ENCODE peak calls at places on chromosomes 11 and 22, in ten cellular contexts. K is fibroblast of lung; R is fibroblast of pulmonary artery; S is IMR-90; E is dorsolateral prefrontal cortex; F is lower leg skin; D is CD8-positive, alpha-beta T cell; M is progenitor cell of endocrine pancreas; V is colonic mucosa; P is DND-41. B is an unnamed sample.

GRCh38 chr11:35163707-35164496 is 24.9 kb downstream of the CD44 start:
- DNase-seq in K (no peak), R (no peak), S (peak; percentile 31), E (no peak), F (no peak), D (peak; percentile 66), M (no peak), V (no peak), P (peak; percentile 49), B (no peak)

GRCh38 chr22:32341122-32341740 is 16.4 kb upstream of the RFPL3 start:
- DNase-seq in K (no peak), R (no peak), S (no peak), E (no peak), F (peak; percentile 60), D (no peak), M (no peak), V (no peak), P (no peak), B (no peak)

GRCh38 chr11:75421902-75422247 is 11.1 kb downstream of the KLHL35 start:
- DNase-seq in K (no peak), R (no peak), S (no peak), E (no peak), F (no peak), D (no peak), M (no peak), V (no peak), P (no peak), B (no peak)

GRCh38 chr11:80899381-80899780 is 1458.6 kb upstream of the TENM4 start:
- DNase-seq in K (peak; percentile 87), R (peak; percentile 78), S (no peak), E (no peak), F (no peak), D (no peak), M (no peak), V (no peak), P (no peak), B (no peak)

GRCh38 chr22:30422481-30423295 is 2.9 kb upstream of the MTFP1 start:
- DNase-seq in K (peak; percentile 92), R (peak; percentile 91), S (peak; percentile 95), E (peak; percentile 63), F (peak; percentile 94), D (peak; percentile 52), M (no peak), V (peak; percentile 81), P (peak; percentile 33), B (no peak)

GRCh38 chr22:49263101-49263500 is 564.6 kb downstream of the BRD1 start:
- DNase-seq in K (no peak), R (no peak), S (no peak), E (peak; percentile 6), F (peak; percentile 40), D (no peak), M (no peak), V (no peak), P (no peak), B (no peak)

GRCh38 chr11:11810764-11811726 is 30.7 kb upstream of the USP47 start:
- DNase-seq in K (no peak), R (no peak), S (no peak), E (no peak), F (no peak), D (no peak), M (no peak), V (no peak), P (peak; percentile 18), B (no peak)

GRCh38 chr11:132538642-132539041 is 993.7 kb downstream of the OPCML start:
- DNase-seq in K (no peak), R (no peak), S (no peak), E (no peak), F (no peak), D (no peak), M (no peak), V (no peak), P (no peak), B (no peak)

GRCh38 chr11:61577383-61578118 is 3.3 kb downstream of the SYT7 start:
- DNase-seq in K (no peak), R (no peak), S (no peak), E (no peak), F (no peak), D (no peak), M (peak; percentile 26), V (no peak), P (no peak), B (peak; percentile 62)

GRCh38 chr11:69999721-70000120 is 78.4 kb upstream of the ANO1 start:
- DNase-seq in K (no peak), R (no peak), S (no peak), E (no peak), F (no peak), D (no peak), M (no peak), V (no peak), P (no peak), B (no peak)

GRCh38 chr11:69694781-69695180 is 9.0 kb downstream of the FGF19 start:
- DNase-seq in K (no peak), R (no peak), S (no peak), E (peak; percentile 41), F (no peak), D (no peak), M (no peak), V (no peak), P (no peak), B (no peak)

GRCh38 chr22:22843848-22844247 is 43.8 kb upstream of the IGLL5 start:
- DNase-seq in K (no peak), R (no peak), S (no peak), E (no peak), F (no peak), D (no peak), M (no peak), V (no peak), P (no peak), B (no peak)

GRCh38 chr11:103968685-103969084 is 67.8 kb upstream of the DDI1 start:
- DNase-seq in K (no peak), R (no peak), S (no peak), E (no peak), F (no peak), D (no peak), M (no peak), V (no peak), P (no peak), B (no peak)

GRCh38 chr11:133582731-133583130 is 50.4 kb upstream of the OPCML start:
- DNase-seq in K (no peak), R (no peak), S (no peak), E (no peak), F (no peak), D (no peak), M (no peak), V (no peak), P (no peak), B (no peak)

GRCh38 chr11:126431401-126432064 is 76.0 kb downstream of the ST3GAL4 start:
- DNase-seq in K (peak; percentile 76), R (peak; percentile 75), S (peak; percentile 72), E (no peak), F (peak; percentile 93), D (no peak), M (no peak), V (peak; percentile 84), P (no peak), B (no peak)

GRCh38 chr22:23117890-23118646 is 23.7 kb downstream of the RSPH14 start:
- DNase-seq in K (no peak), R (no peak), S (no peak), E (no peak), F (no peak), D (no peak), M (no peak), V (no peak), P (no peak), B (no peak)

GRCh38 chr11:129699711-129700304 is 115.8 kb upstream of the TMEM45B start:
- DNase-seq in K (no peak), R (no peak), S (no peak), E (no peak), F (no peak), D (no peak), M (no peak), V (no peak), P (no peak), B (no peak)
- TF ChIP-seq CTCF in K (peak; percentile 1), R (no peak), S (no peak), E (no peak), F (no peak), D (no peak), M (no peak), V (no peak), P (no peak), B (no peak)

DNA sequence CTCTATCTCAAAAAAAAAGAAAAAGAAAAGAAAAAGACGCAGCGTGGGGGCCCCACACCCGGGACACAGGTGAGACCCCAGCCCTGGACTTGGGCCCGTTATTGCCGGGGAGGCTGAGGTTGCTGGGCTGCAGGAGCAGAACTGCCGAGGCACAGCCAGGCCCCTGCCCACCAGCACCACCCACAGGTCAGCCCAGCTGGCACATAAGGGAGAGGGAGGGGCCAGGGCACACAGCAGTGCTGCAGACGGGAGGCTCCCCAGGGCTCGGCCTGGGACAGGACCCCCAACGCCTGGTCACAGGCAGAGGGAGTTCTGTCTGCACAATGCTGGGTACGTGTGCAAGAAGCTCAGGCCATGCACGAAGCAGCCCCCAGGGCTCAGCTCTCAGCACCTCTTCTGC is 18.5 kb downstream of the CHID1 start:
- DNase-seq in K (no peak), R (no peak), S (no peak), E (no peak), F (no peak), D (no peak), M (no peak), V (no peak), P (no peak), B (no peak)
- TF ChIP-seq CTCF in K (peak; percentile 13), R (no peak), S (no peak), E (no peak), F (no peak), D (no peak), M (no peak), V (no peak), P (peak; percentile 22), B (peak; percentile 31)

GRCh38 chr11:63277345-63277943 is 34.0 kb upstream of the SLC22A25 start:
- DNase-seq in K (no peak), R (no peak), S (no peak), E (no peak), F (no peak), D (no peak), M (no peak), V (no peak), P (no peak), B (no peak)
- TF ChIP-seq CTCF in K (no peak), R (peak; percentile 2), S (no peak), E (no peak), F (no peak), D (no peak), M (no peak), V (no peak), P (peak; percentile 35), B (no peak)

DNA sequence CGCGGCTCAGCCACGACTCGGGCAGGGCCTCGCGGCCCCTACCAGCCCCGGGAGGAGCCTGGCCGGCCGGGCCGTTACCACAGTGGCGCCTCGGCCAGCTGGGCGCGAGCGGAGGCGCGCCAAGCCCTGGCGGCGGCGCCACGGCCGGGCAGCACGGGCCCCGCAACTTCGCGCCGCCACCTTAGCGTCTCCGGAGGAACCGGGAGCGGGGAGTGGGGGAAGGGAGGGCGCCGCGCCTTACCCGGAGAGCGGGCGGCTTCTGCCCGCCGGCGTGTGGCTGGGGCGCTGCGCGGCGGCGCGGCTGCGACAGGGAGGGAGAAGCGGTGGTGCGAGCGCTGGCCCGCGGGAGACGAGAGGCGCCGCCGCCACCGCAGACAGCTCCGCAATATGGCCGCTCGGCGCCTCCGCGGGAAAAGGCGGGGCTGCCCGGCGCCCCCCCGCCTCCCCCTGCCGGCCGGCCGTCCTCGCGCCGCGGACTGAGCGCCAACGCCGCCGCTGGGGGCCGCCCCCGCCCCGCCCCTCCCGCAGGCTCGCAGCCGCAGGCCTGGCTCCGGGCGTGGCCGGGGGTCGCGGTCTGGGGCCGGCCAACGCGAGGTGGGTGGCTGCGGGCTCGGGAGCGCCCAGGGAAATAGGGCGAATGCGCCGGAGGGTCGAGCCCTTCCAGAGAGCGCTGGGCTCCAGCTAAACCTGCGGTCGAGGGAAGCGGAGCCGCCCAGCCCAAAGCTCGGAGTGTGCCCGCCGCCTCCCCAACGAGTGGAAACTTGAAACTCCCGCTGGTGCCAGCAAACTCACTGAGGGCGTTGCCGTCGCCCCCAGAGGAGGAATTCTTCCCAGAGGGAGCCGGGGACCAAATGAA is at the start of gene RDX:
- DNase-seq in K (peak; percentile 71), R (peak; percentile 69), S (peak; percentile 63), E (peak; percentile 63), F (peak; percentile 95), D (peak; percentile 69), M (peak; percentile 64), V (peak; percentile 54), P (peak; percentile 24), B (peak; percentile 63)
- TF ChIP-seq CTCF in K (no peak), R (no peak), S (peak; percentile 22), E (no peak), F (no peak), D (no peak), M (no peak), V (no peak), P (no peak), B (no peak)